ENCODE peak calls at places on chromosomes 1 and 21, in five cellular contexts. G is AML-193, Q is Ammon's horn, H is smooth muscle cell of the brain vasculature, W is T-helper 22 cell. O is an unnamed sample.

GRCh38 chr1:29597861-29598260 is 361.5 kb downstream of the PTPRU start:
- DNase-seq in G (no peak), Q (no peak), H (no peak), W (no peak), O (no peak)

GRCh38 chr1:1173793-1174415 is at the start of gene TTLL10:
- DNase-seq in G (no peak), Q (no peak), H (no peak), W (peak; percentile 36), O (no peak)

GRCh38 chr1:240363315-240363714 is 248.6 kb downstream of the GREM2 start:
- DNase-seq in G (no peak), Q (no peak), H (no peak), W (no peak), O (no peak)

GRCh38 chr21:36022704-36023103 is 37.6 kb downstream of the SETD4 start:
- DNase-seq in G (no peak), Q (no peak), H (no peak), W (no peak), O (no peak)

GRCh38 chr1:225228871-225229303 is 199.0 kb downstream of the LBR start:
- DNase-seq in G (no peak), Q (no peak), H (no peak), W (no peak), O (no peak)

GRCh38 chr1:62175568-62176179 is 19.0 kb upstream of the L1TD1 start:
- DNase-seq in G (peak; percentile 38), Q (peak; percentile 63), H (peak; percentile 24), W (no peak), O (peak; percentile 49)

GRCh38 chr1:42970143-42970542 is 11.5 kb upstream of the SLC2A1 start:
- DNase-seq in G (no peak), Q (no peak), H (no peak), W (no peak), O (no peak)

GRCh38 chr1:198556969-198557368 is 16.5 kb upstream of the ATP6V1G3 start:
- DNase-seq in G (peak; percentile 74), Q (peak; percentile 32), H (no peak), W (peak; percentile 31), O (peak; percentile 2)

O was measured in putamen.